ENCODE peak calls at places on chromosomes 4 and X, in five cellular contexts. One of them, this sample, is unnamed.
A peak's percentile ranks its signal among the peaks of the same experiment; 100 is the strongest.

GRCh38 chr4:150972592-150972991 is 42.5 kb downstream of the LRBA start:
- DNase-seq in left kidney: peak; percentile 71
- DNase-seq in HFFc6: no peak
- DNase-seq in adrenal gland: no peak
- DNase-seq in activated CD4-positive, alpha-beta T cell treated with anti-CD3 and anti-CD28 coated beads, Interleukin-2, amount 50 U/mL, for 1 hour: no peak
- DNase-seq in this sample: no peak

GRCh38 chr4:100872811-100873210 is 355.0 kb upstream of the EMCN start:
- DNase-seq in adrenal gland: no peak
- DNase-seq in left kidney: no peak
- DNase-seq in activated CD4-positive, alpha-beta T cell treated with anti-CD3 and anti-CD28 coated beads, Interleukin-2, amount 50 U/mL, for 1 hour: no peak
- DNase-seq in HFFc6: no peak
- DNase-seq in this sample: no peak

GRCh38 chr4:164350086-164350485 is 403.8 kb upstream of the SMIM31 start:
- DNase-seq in activated CD4-positive, alpha-beta T cell treated with anti-CD3 and anti-CD28 coated beads, Interleukin-2, amount 50 U/mL, for 1 hour: no peak
- DNase-seq in HFFc6: no peak
- DNase-seq in left kidney: no peak
- DNase-seq in adrenal gland: no peak
- DNase-seq in this sample: no peak

GRCh38 chr4:10354746-10355145 is 102.5 kb downstream of the ZNF518B start:
- DNase-seq in activated CD4-positive, alpha-beta T cell treated with anti-CD3 and anti-CD28 coated beads, Interleukin-2, amount 50 U/mL, for 1 hour: no peak
- DNase-seq in adrenal gland: no peak
- DNase-seq in HFFc6: no peak
- DNase-seq in left kidney: no peak
- DNase-seq in this sample: no peak

GRCh38 chrX:154797006-154797405 is 8.3 kb downstream of the MPP1 start:
- DNase-seq in HFFc6: no peak
- DNase-seq in left kidney: no peak
- DNase-seq in adrenal gland: no peak
- DNase-seq in activated CD4-positive, alpha-beta T cell treated with anti-CD3 and anti-CD28 coated beads, Interleukin-2, amount 50 U/mL, for 1 hour: no peak
- DNase-seq in this sample: no peak

GRCh38 chrX:133590703-133591505 is 175.6 kb upstream of the GPC4 start:
- DNase-seq in activated CD4-positive, alpha-beta T cell treated with anti-CD3 and anti-CD28 coated beads, Interleukin-2, amount 50 U/mL, for 1 hour: no peak
- DNase-seq in left kidney: no peak
- DNase-seq in HFFc6: no peak
- DNase-seq in adrenal gland: no peak
- DNase-seq in this sample: no peak

GRCh38 chrX:24298191-24298590 is 15.7 kb downstream of the SUPT20HL2 start:
- DNase-seq in adrenal gland: no peak
- DNase-seq in HFFc6: no peak
- DNase-seq in left kidney: peak; percentile 75
- DNase-seq in activated CD4-positive, alpha-beta T cell treated with anti-CD3 and anti-CD28 coated beads, Interleukin-2, amount 50 U/mL, for 1 hour: no peak
- DNase-seq in this sample: no peak

GRCh38 chrX:129696463-129697155 is 41.9 kb upstream of the APLN start:
- DNase-seq in left kidney: no peak
- DNase-seq in HFFc6: no peak
- DNase-seq in adrenal gland: no peak
- DNase-seq in activated CD4-positive, alpha-beta T cell treated with anti-CD3 and anti-CD28 coated beads, Interleukin-2, amount 50 U/mL, for 1 hour: no peak
- DNase-seq in this sample: no peak